ENCODE peak calls at places on chromosomes 4 and X, in eight cellular contexts. J, R, O, M, F, H, T and D are unnamed samples.

GRCh38 chr4:24837296-24837695 is 41.9 kb downstream of the SOD3 start:
- DNase-seq in J (no peak), R (no peak), O (no peak), M (no peak), F (no peak), H (no peak), T (no peak), D (no peak)

GRCh38 chr4:113691676-113692075 is 69.9 kb downstream of the CAMK2D start:
- DNase-seq in J (no peak), R (no peak), O (no peak), M (no peak), F (no peak), H (no peak), T (no peak), D (no peak)

GRCh38 chrX:39740078-39740477 is 357.7 kb downstream of the BCOR start:
- DNase-seq in J (no peak), R (no peak), O (no peak), M (no peak), F (no peak), H (no peak), T (no peak), D (no peak)

GRCh38 chr4:153159016-153159415 is 45.2 kb upstream of the TRIM2 start:
- DNase-seq in J (no peak), R (no peak), O (no peak), M (no peak), F (no peak), H (no peak), T (no peak), D (no peak)

GRCh38 chr4:109359040-109359646 is 56.7 kb upstream of the COL25A1 start:
- DNase-seq in J (no peak), R (no peak), O (no peak), M (no peak), F (no peak), H (no peak), T (no peak), D (no peak)

GRCh38 chr4:8153441-8153840 is 5.2 kb downstream of the ABLIM2 start:
- DNase-seq in J (no peak), R (no peak), O (no peak), M (peak; percentile 5), F (no peak), H (peak; percentile 18), T (no peak), D (no peak)

GRCh38 chrX:15529165-15529564 is 28.6 kb downstream of the BMX start:
- DNase-seq in J (no peak), R (no peak), O (no peak), M (no peak), F (no peak), H (no peak), T (no peak), D (no peak)

GRCh38 chr4:177546745-177547144 is 104.5 kb upstream of the AGA start:
- DNase-seq in J (no peak), R (no peak), O (peak; percentile 26), M (no peak), F (no peak), H (no peak), T (peak; percentile 20), D (no peak)

DNA sequence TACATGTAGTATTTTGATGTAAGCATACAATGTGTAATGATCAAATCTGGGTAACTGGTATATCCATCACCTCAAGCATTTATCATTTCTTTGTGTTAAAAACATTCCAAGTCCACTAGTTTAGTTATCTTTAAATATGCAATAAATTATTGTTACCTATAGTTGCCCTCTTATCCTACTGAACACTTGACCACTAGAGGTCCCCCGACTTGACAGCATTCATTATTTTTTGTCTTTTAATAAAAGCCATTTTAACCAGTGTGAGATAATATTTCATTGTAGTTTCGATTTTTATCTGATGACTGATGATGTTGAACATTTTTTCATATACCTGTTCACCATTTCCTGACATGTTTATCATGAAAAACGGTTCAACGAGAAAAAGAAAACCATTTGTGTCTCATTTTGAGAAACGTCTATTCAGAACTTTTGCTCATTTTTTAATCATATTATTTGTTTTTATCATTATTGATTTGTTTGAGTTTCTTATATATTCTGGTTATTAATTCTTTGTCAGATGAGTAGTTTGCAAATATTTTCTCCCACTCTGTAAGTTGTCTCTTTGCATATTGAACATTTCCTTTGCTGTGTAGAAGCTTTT is 199.0 kb upstream of the CXXC4 start:
- DNase-seq in J (no peak), R (no peak), O (peak; percentile 21), M (no peak), F (no peak), H (no peak), T (peak; percentile 21), D (no peak)
- TF ChIP-seq CTCF in J (peak; percentile 28), R (no peak), O (peak; percentile 31), M (no peak), F (no peak), H (no peak), T (peak; percentile 54), D (no peak)

GRCh38 chr4:184440593-184441358 is 33.6 kb downstream of the IRF2 start:
- DNase-seq in J (no peak), R (no peak), O (no peak), M (no peak), F (no peak), H (no peak), T (no peak), D (no peak)
- TF ChIP-seq CTCF in J (no peak), R (no peak), O (no peak), M (no peak), F (no peak), H (no peak), T (no peak), D (no peak)

GRCh38 chrX:46554942-46555341 is 9.7 kb upstream of the ZNF674 start:
- DNase-seq in J (no peak), R (no peak), O (peak; percentile 58), M (no peak), F (no peak), H (no peak), T (no peak), D (no peak)
- TF ChIP-seq CTCF in J (no peak), R (no peak), O (peak; percentile 57), M (no peak), F (no peak), H (peak; percentile 30), T (peak; percentile 22), D (no peak)

DNA sequence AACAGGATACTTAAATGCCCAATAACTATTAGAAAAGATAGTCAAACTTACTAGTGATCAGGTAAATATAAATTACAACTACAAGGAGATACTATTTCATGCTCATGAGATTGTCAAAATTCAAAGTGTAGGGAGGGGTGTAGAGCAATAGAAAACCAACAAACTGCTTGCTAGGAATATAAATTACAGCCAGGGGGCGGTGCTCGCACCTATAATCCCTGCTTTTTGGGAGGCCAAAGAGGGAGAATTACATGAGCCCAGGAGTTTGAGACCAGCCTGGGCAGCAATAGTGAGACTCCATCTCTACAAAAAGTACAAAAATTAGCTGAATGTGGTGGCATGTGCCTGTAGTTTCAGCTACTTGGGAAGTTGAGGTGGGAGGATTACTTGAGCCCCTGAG is 556.5 kb upstream of the NR3C2 start:
- DNase-seq in J (no peak), R (no peak), O (peak; percentile 17), M (no peak), F (no peak), H (no peak), T (no peak), D (no peak)
- TF ChIP-seq CTCF in J (peak; percentile 47), R (no peak), O (peak; percentile 54), M (no peak), F (no peak), H (no peak), T (no peak), D (no peak)

DNA sequence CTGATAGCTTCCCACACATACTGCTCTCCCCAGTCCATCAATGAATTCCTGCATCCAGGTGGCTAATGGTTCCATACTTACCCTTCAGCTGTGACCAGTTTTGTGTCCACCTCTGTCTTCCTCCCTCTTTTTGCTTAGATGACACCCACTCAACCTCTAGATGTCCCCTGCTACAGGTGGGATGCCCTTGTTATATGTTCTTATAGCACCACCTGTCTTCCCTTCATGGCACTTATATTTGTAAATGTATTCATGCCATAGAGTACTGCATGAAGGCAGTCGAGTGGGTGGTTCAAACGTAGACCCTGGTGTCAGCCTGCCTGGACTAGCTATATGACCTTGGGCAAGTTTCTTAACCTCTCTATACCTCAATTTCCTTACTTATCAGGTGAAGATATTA is 6.5 kb upstream of the USP46 start:
- DNase-seq in J (no peak), R (no peak), O (no peak), M (no peak), F (no peak), H (no peak), T (no peak), D (no peak)
- TF ChIP-seq CTCF in J (no peak), R (no peak), O (peak; percentile 28), M (no peak), F (no peak), H (peak; percentile 22), T (no peak), D (no peak)

DNA sequence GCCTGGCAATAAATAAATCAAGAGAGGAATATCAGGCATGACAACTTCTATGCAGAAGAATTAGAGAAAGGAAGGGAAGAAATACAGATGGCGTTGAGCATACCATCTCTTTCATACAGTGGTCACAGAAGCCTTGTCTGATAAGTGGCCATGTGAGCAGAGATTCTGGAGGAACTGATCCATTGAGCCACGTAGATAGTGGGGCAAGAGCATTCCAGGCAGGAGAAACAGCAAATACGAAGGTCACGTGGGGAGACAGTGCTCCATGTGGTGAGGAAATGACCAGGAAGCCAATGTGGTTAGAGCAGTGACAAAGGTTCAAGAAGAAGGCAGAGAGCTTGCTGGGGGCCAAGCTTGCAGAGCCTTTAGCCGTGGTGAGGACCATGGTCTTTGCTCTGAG is 226.7 kb upstream of the NOCT start:
- DNase-seq in J (no peak), R (no peak), O (no peak), M (no peak), F (no peak), H (no peak), T (no peak), D (no peak)
- TF ChIP-seq CTCF in J (no peak), R (no peak), O (no peak), M (no peak), F (no peak), H (no peak), T (no peak), D (no peak)